ENCODE peak calls at places on chromosomes 2 and 18, in eight cellular contexts. T is T follicular helper cell; V is mucosa of gallbladder; R is esophagus squamous epithelium; Y is activated naive CD4-positive, alpha-beta T cell treated with Interleukin-2 at 50 U/mL for 16 hours; P is neural progenitor cell; Q is CD4-positive, alpha-beta T cell; O is ELR. C is an unnamed sample.

GRCh38 chr18:48780151-48781001 is 170.4 kb downstream of the SMAD7 start:
- DNase-seq in Y (no peak), V (no peak), Q (no peak), P (no peak), R (no peak), O (no peak), T (no peak), C (peak)

GRCh38 chr18:70233974-70234373 is 28.5 kb upstream of the RTTN start:
- DNase-seq in V (no peak), R (no peak), P (no peak), O (no peak), Y (no peak), T (no peak), Q (no peak), C (no peak)

GRCh38 chr2:12222561-12222960 is 476.1 kb downstream of the LPIN1 start:
- DNase-seq in V (no peak), O (peak), R (no peak), P (no peak), T (no peak), Y (peak), Q (no peak), C (no peak)

GRCh38 chr2:240245706-240246105 is 105.2 kb upstream of the OTOS start:
- DNase-seq in T (no peak), O (no peak), V (no peak), Y (no peak), P (no peak), Q (no peak), R (no peak), C (no peak)

GRCh38 chr2:18413794-18414396 is 146.6 kb downstream of the RDH14 start:
- DNase-seq in R (no peak), V (no peak), Y (no peak), Q (no peak), O (peak), T (no peak), P (no peak), C (peak)

GRCh38 chr18:56727399-56727798 is 76.2 kb downstream of the WDR7 start:
- DNase-seq in T (no peak), Y (peak), Q (no peak), O (no peak), P (no peak), R (no peak), V (no peak), C (no peak)

GRCh38 chr18:74775239-74775638 is 177.6 kb downstream of the ZNF407 start:
- DNase-seq in P (no peak), Y (no peak), O (peak), T (no peak), Q (no peak), V (no peak), R (no peak), C (peak)

GRCh38 chr2:98607104-98607503 is 1.2 kb downstream of the COA5 start:
- DNase-seq in T (no peak), Q (no peak), R (no peak), O (no peak), V (no peak), Y (no peak), P (no peak), C (no peak)

GRCh38 chr2:102057502-102058292 is 65.9 kb downstream of the IL1R2 start:
- DNase-seq in Q (no peak), R (no peak), P (no peak), Y (peak), O (no peak), T (no peak), V (no peak), C (no peak)

GRCh38 chr2:128299628-128300027 is 19.0 kb downstream of the HS6ST1 start:
- DNase-seq in R (no peak), V (no peak), P (no peak), O (no peak), Y (no peak), Q (no peak), T (no peak), C (no peak)

GRCh38 chr18:52348209-52348608 is 8.2 kb downstream of the DCC start:
- DNase-seq in O (peak), P (peak), R (no peak), V (no peak), Y (no peak), T (no peak), Q (no peak), C (no peak)

GRCh38 chr2:185567940-185568339 is 170.7 kb upstream of the FSIP2 start:
- DNase-seq in P (no peak), R (no peak), V (no peak), O (no peak), Y (no peak), T (no peak), Q (no peak), C (no peak)

GRCh38 chr18:10514082-10514481 is 11.7 kb upstream of the NAPG start:
- DNase-seq in R (no peak), T (no peak), Y (no peak), O (no peak), Q (no peak), V (no peak), P (no peak), C (no peak)